ENCODE peak calls at places on chromosomes 3 and 15, in five cellular contexts. D is NT2/D1, N is GM12878, R is HepG2, W is H1. I is an unnamed sample.

GRCh38 chr3:23111286-23111685 is 91.8 kb upstream of the UBE2E2 start:
- DNase-seq in D (no peak), N (no peak), R (no peak), W (no peak), I (no peak)

GRCh38 chr15:74854453-74854852 is 11.5 kb upstream of the ULK3 start:
- DNase-seq in D (no peak), N (no peak), R (no peak), W (no peak), I (no peak)

GRCh38 chr3:159852821-159853505 is 135.7 kb upstream of the IL12A start:
- DNase-seq in D (no peak), N (no peak), R (no peak), W (no peak), I (peak)

GRCh38 chr3:52072020-52072419 is 15.6 kb upstream of the DUSP7 start:
- DNase-seq in D (no peak), N (no peak), R (no peak), W (no peak), I (no peak)

GRCh38 chr15:90774731-90775521 is 57.8 kb downstream of the BLM start:
- DNase-seq in D (no peak), N (no peak), R (no peak), W (no peak), I (no peak)

GRCh38 chr3:189947948-189948723 is 172.6 kb downstream of the P3H2 start:
- DNase-seq in D (no peak), N (peak), R (no peak), W (no peak), I (no peak)

GRCh38 chr3:123667784-123668183 is 82.9 kb upstream of the HACD2 start:
- DNase-seq in D (no peak), N (no peak), R (no peak), W (no peak), I (no peak)

GRCh38 chr3:59480486-59480995 is 430.7 kb upstream of the CFAP20DC start:
- DNase-seq in D (no peak), N (peak), R (no peak), W (no peak), I (no peak)

GRCh38 chr15:41584636-41585139 is 25.7 kb downstream of the TYRO3 start:
- DNase-seq in D (no peak), N (no peak), R (no peak), W (no peak), I (no peak)

GRCh38 chr3:176430244-176430893 is 766.9 kb downstream of the TBL1XR1 start:
- DNase-seq in D (peak), N (no peak), R (peak), W (no peak), I (peak)

GRCh38 chr3:100164730-100165129 is 50.4 kb upstream of the FILIP1L start:
- DNase-seq in D (no peak), N (no peak), R (no peak), W (no peak), I (no peak)

GRCh38 chr3:100165926-100166550 is 51.7 kb upstream of the FILIP1L start:
- DNase-seq in D (no peak), N (no peak), R (no peak), W (no peak), I (no peak)

GRCh38 chr3:100171211-100171700 is 57.0 kb upstream of the FILIP1L start:
- DNase-seq in D (no peak), N (no peak), R (no peak), W (no peak), I (no peak)

GRCh38 chr3:100170492-100170891 is 56.2 kb upstream of the FILIP1L start:
- DNase-seq in D (no peak), N (no peak), R (no peak), W (no peak), I (no peak)

GRCh38 chr3:100169186-100169585 is 54.9 kb upstream of the FILIP1L start:
- DNase-seq in D (no peak), N (no peak), R (no peak), W (no peak), I (no peak)
- TF ChIP-seq SUZ12 in D (no peak), N (no peak), R (no peak), W (no peak), I (no peak)

GRCh38 chr15:79923068-79923514 is 26.3 kb upstream of the MTHFS start:
- DNase-seq in D (peak), N (no peak), R (peak), W (peak), I (peak)
- TF ChIP-seq SUZ12 in D (no peak), N (no peak), R (no peak), W (no peak), I (no peak)

DNA sequence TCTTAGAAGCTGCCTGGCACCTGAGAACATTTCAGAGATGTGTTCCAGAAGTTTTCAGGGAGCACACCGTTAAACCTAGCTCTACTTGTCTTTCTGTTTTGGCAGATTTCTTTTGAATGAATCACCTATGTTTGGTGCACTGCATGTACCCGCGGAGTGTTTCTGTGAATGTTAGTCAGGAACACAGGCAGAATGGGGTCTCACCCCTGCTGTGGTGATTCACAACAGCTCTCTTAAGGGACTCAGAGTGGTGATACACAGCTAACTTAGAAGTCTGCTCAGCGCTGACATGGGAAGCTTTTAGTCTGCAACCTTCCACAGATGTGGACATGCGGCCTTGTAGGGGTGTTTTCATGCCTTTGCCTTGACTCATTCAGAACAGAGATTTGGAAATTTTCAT is 24.0 kb downstream of the TSEN2 start:
- DNase-seq in D (no peak), N (no peak), R (no peak), W (no peak), I (no peak)
- TF ChIP-seq SUZ12 in D (no peak), N (no peak), R (no peak), W (no peak), I (no peak)

GRCh38 chr3:54891540-54891897 is 36.3 kb downstream of the LRTM1 start:
- DNase-seq in D (peak), N (no peak), R (peak), W (peak), I (peak)
- TF ChIP-seq SUZ12 in D (no peak), N (no peak), R (no peak), W (no peak), I (no peak)

GRCh38 chr15:97521390-97521789 is 439.1 kb upstream of the ARRDC4 start:
- DNase-seq in D (no peak), N (no peak), R (no peak), W (no peak), I (no peak)
- TF ChIP-seq SUZ12 in D (no peak), N (no peak), R (no peak), W (no peak), I (no peak)

DNA sequence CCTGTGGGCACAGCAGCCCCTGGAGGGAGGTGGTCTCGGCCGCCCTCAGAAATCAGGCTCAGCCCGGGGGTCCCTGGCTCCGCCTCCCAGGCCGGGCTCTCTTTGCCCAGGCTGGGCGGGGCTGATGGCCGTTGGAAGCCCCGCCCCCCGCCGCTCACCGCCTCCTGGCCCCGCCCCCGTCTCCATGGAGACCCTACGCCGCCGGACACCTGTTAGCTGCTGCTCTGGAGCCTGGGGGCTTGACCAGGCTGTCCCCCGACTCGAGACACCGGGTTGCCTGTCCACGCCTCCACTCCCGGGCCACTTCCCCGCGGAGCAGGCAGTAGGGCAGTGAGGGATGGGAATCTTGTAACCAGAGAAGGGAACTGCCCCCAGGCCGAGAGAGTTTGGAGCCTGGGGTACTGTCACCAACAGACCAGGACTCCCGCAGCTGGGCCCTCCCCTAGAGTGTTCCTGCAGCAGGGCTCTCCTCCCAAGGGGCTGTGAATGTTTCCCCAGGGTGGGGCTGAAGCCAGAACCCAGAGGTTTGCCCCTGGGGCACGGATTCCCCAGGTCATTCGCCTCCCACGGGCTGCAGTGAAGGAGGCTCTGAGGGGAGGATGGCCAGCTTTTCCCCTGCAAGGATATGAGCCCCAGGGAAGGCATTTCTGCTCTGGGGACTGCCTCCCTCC is 27.8 kb upstream of the RPL32 start:
- DNase-seq in D (no peak), N (no peak), R (no peak), W (no peak), I (peak)
- TF ChIP-seq SUZ12 in D (no peak), N (no peak), R (no peak), W (no peak), I (no peak)

DNA sequence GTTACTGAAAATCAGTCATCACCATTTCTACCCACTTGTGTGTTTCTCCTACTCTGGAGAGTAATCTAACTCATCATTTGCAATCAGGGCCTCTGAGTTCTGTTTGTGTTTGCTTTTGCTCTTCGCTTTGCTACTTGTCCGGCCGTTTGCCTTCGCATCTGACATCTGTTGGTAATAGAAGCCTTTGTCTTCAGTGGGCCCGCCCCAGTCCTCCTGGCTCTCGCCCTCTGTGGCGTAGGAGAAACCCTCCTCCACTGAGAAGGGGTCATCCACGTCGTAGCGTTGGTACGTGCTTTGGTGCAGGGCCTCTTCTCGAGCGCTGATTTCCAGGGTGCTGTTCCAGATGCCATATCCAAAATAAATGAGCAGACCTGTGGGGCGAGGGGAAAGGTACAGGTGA is 48.3 kb downstream of the CLDN11 start:
- DNase-seq in D (no peak), N (no peak), R (peak), W (no peak), I (no peak)
- TF ChIP-seq SUZ12 in D (no peak), N (no peak), R (no peak), W (no peak), I (no peak)

GRCh38 chr3:55180936-55181535 is 253.2 kb upstream of the LRTM1 start:
- DNase-seq in D (no peak), N (no peak), R (peak), W (no peak), I (peak)

GRCh38 chr3:55178336-55178735 is 250.5 kb upstream of the LRTM1 start:
- DNase-seq in D (no peak), N (no peak), R (no peak), W (no peak), I (no peak)

GRCh38 chr3:55180161-55180560 is 252.3 kb upstream of the LRTM1 start:
- DNase-seq in D (no peak), N (no peak), R (no peak), W (no peak), I (no peak)

GRCh38 chr3:55185380-55185779 is 257.5 kb upstream of the LRTM1 start:
- DNase-seq in D (no peak), N (no peak), R (no peak), W (no peak), I (no peak)

GRCh38 chr3:55183259-55183658 is 255.4 kb upstream of the LRTM1 start:
- DNase-seq in D (no peak), N (no peak), R (no peak), W (no peak), I (no peak)
- TF ChIP-seq SUZ12 in D (no peak), N (no peak), R (no peak), W (no peak), I (no peak)

GRCh38 chr3:53643757-53644156 is 149.3 kb downstream of the CACNA1D start:
- DNase-seq in D (no peak), N (no peak), R (no peak), W (no peak), I (no peak)
- TF ChIP-seq SUZ12 in D (no peak), N (no peak), R (no peak), W (no peak), I (no peak)

GRCh38 chr3:125644036-125645025 is 49.0 kb upstream of the OSBPL11 start:
- DNase-seq in D (no peak), N (no peak), R (peak), W (no peak), I (no peak)
- TF ChIP-seq SUZ12 in D (no peak), N (no peak), R (no peak), W (no peak), I (no peak)

I was measured in HEK293T.